ENCODE peak calls at places on chromosomes 7 and 10, in four cellular contexts. T is A549, W is endothelial cell, D is GM12864. I is an unnamed sample.

GRCh38 chr10:69385454-69386350 is 31.0 kb downstream of the TACR2 start:
- DNase-seq in T (no peak), W (no peak), D (no peak), I (no peak)

GRCh38 chr7:70177166-70177565 is 578.9 kb downstream of the AUTS2 start:
- DNase-seq in T (no peak), W (no peak), D (no peak), I (no peak)

GRCh38 chr10:66828957-66829356 is 96.9 kb upstream of the LRRTM3 start:
- DNase-seq in T (no peak), W (no peak), D (no peak), I (no peak)

GRCh38 chr7:6277476-6277875 is 5.1 kb upstream of the CYTH3 start:
- DNase-seq in T (no peak), W (no peak), D (no peak), I (no peak)

GRCh38 chr7:102061981-102062390 is 224.7 kb upstream of the SH2B2 start:
- DNase-seq in T (peak; percentile 38), W (no peak), D (peak; percentile 52), I (no peak)

GRCh38 chr7:144842377-144842851 is 6.6 kb upstream of the TPK1 start:
- DNase-seq in T (peak; percentile 19), W (no peak), D (no peak), I (no peak)

GRCh38 chr10:17061418-17061817 is 68.2 kb downstream of the CUBN start:
- DNase-seq in T (no peak), W (no peak), D (no peak), I (no peak)

GRCh38 chr10:81026597-81026996 is 488.9 kb downstream of the SH2D4B start:
- DNase-seq in T (no peak), W (no peak), D (no peak), I (no peak)

I was measured in left lobe of liver.